ENCODE peak calls at places on chromosomes 5 and 9, in four cellular contexts. M is EL; P is Kasumi-1; H is activated naive CD4-positive, alpha-beta T cell. Q is an unnamed sample.

GRCh38 chr9:110197330-110198187 is 10.4 kb downstream of the C9orf152 start:
- DNase-seq in M (no peak), H (no peak), P (no peak), Q (no peak)

GRCh38 chr5:174355208-174355612 is 309.7 kb downstream of the NSG2 start:
- DNase-seq in M (peak), P (no peak), H (no peak), Q (no peak)

GRCh38 chr9:134944916-134945315 is 27.2 kb upstream of the FCN1 start:
- DNase-seq in P (no peak), M (no peak), H (no peak), Q (no peak)

GRCh38 chr5:60334281-60334713 is 365.7 kb downstream of the DEPDC1B start:
- DNase-seq in P (no peak), H (no peak), M (peak), Q (no peak)

GRCh38 chr9:125854553-125855275 is 107.5 kb downstream of the PBX3 start:
- DNase-seq in M (peak), H (no peak), P (no peak), Q (no peak)

GRCh38 chr5:67577424-67577823 is 380.8 kb upstream of the CD180 start:
- DNase-seq in P (no peak), H (no peak), M (peak), Q (no peak)

GRCh38 chr5:50547303-50547702 is 106.2 kb upstream of the EMB start:
- DNase-seq in H (no peak), M (no peak), P (peak), Q (no peak)

GRCh38 chr9:81705578-81705977 is 16.2 kb upstream of the TLE1 start:
- DNase-seq in H (no peak), M (no peak), P (no peak), Q (no peak)

Q was measured in pulmonary artery endothelial cell.